ENCODE peak calls at places on chromosomes 12 and 14, in seven cellular contexts. Q is HepG2, V is H1, M is esophagus squamous epithelium, R is adrenal gland, K is keratinocyte, S is fibroblast of lung. C is an unnamed sample.

GRCh38 chr12:40171501-40171900 is 53.3 kb upstream of the LRRK2 start:
- DNase-seq in Q (no peak), V (no peak), M (no peak), R (no peak), K (no peak), S (peak), C (peak)

GRCh38 chr12:113204806-113205205 is 16.5 kb upstream of the TPCN1 start:
- DNase-seq in Q (no peak), V (no peak), M (no peak), R (peak), K (no peak), S (no peak), C (no peak)

GRCh38 chr14:26319139-26319864 is 278.5 kb downstream of the NOVA1 start:
- DNase-seq in Q (no peak), V (no peak), M (no peak), R (no peak), K (no peak), S (no peak), C (no peak)

GRCh38 chr14:92613008-92613658 is 99.6 kb downstream of the RIN3 start:
- DNase-seq in Q (peak), V (peak), M (no peak), R (no peak), K (no peak), S (no peak), C (peak)

GRCh38 chr14:53716521-53716920 is 240.1 kb downstream of the BMP4 start:
- DNase-seq in Q (no peak), V (no peak), M (no peak), R (no peak), K (no peak), S (no peak), C (no peak)

GRCh38 chr14:65239143-65239672 is 136.9 kb upstream of the MAX start:
- DNase-seq in Q (peak), V (no peak), M (no peak), R (no peak), K (no peak), S (peak), C (no peak)

GRCh38 chr12:121284551-121285390 is 11.7 kb downstream of the CAMKK2 start:
- DNase-seq in Q (no peak), V (no peak), M (no peak), R (peak), K (no peak), S (peak), C (no peak)

GRCh38 chr12:26823391-26823790 is 9.6 kb downstream of the ITPR2 start:
- DNase-seq in Q (no peak), V (no peak), M (no peak), R (no peak), K (no peak), S (peak), C (peak)

GRCh38 chr12:57603758-57604453 is 718 bp upstream of the DTX3 start:
- DNase-seq in Q (no peak), V (peak), M (no peak), R (peak), K (peak), S (peak), C (peak)

GRCh38 chr14:70254476-70254961 is 65.8 kb upstream of the SLC8A3 start:
- DNase-seq in Q (peak), V (peak), M (no peak), R (peak), K (no peak), S (peak), C (peak)

GRCh38 chr14:95128140-95128539 is 29.2 kb downstream of the DICER1 start:
- DNase-seq in Q (no peak), V (no peak), M (no peak), R (no peak), K (no peak), S (no peak), C (no peak)

GRCh38 chr14:102141797-102142196 is 2.1 kb downstream of the WDR20 start:
- DNase-seq in Q (no peak), V (no peak), M (no peak), R (no peak), K (no peak), S (no peak), C (no peak)
- H3K4me3 ChIP-seq in Q (no peak), V (no peak), M (no peak), R (no peak), K (no peak), S (no peak), C (no peak)

DNA sequence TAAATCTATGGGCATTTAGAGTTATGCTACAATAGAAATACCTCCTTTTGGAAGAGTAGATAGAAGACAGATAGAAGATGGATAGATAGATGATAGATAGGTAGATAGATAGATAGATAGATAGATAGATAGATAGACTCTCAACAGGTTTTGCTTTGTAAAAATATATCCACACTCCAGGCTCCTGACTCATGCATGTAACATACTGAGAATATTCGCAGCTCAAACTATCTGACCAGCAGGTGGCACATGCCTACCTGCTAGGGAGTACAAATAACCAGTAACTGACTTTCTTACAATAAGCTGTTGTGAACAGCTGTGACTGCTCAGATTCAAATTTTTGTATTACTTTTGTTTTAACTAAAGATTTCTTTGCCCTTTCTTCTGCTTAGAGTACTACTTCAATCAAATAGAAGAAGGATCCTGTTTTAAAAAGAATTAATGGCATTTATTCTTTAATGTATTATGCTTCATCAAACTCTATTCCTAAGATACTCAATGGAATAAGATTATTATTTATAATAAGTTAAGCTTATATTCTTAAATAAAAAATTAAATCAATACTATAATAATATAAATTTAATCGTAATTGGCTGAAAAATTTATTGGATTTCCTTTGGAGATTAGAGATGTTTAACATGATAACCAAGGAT is 15.8 kb upstream of the CPNE8 start:
- DNase-seq in Q (peak), V (no peak), M (no peak), R (peak), K (no peak), S (no peak), C (peak)
- TF ChIP-seq CTCF in Q (peak), V (peak), M (peak), R (peak), K (peak), S (peak), C (peak)

GRCh38 chr14:87405563-87405962 is 587.4 kb downstream of the GALC start:
- DNase-seq in Q (no peak), V (no peak), M (no peak), R (no peak), K (no peak), S (no peak), C (no peak)
- H3K4me3 ChIP-seq in Q (no peak), V (no peak), M (no peak), R (no peak), K (no peak), S (no peak), C (no peak)

GRCh38 chr14:74591899-74592298 is 20.1 kb downstream of the LTBP2 start:
- DNase-seq in Q (no peak), V (no peak), M (no peak), R (no peak), K (no peak), S (peak), C (no peak)
- TF ChIP-seq CTCF in Q (no peak), V (no peak), M (no peak), R (no peak), K (no peak), S (no peak), C (no peak)

C was measured in epithelial cell of esophagus.